ENCODE peak calls at places on chromosome 13, in seven cellular contexts. A is adrenal gland, Q is GM12878, V is ovary, Z is Peyer's patch, T is IMR-90, X is gastrocnemius medialis. C is an unnamed sample.

GRCh38 chr13:99636728-99637353 is 135.6 kb downstream of the TM9SF2 start:
- DNase-seq in A (no peak), Q (no peak), V (no peak), Z (no peak), T (no peak), X (no peak), C (no peak)

GRCh38 chr13:29702912-29703351 is 107.4 kb upstream of the SLC7A1 start:
- DNase-seq in A (peak; percentile 27), Q (no peak), V (no peak), Z (no peak), T (peak; percentile 69), X (peak; percentile 24), C (no peak)

GRCh38 chr13:45242070-45242469 is 41.2 kb upstream of the KCTD4 start:
- DNase-seq in A (no peak), Q (no peak), V (no peak), Z (no peak), T (peak; percentile 53), X (peak; percentile 23), C (no peak)

GRCh38 chr13:43783820-43784219 is 3.0 kb downstream of the ENOX1 start:
- DNase-seq in A (no peak), Q (no peak), V (no peak), Z (no peak), T (peak; percentile 8), X (no peak), C (no peak)

GRCh38 chr13:33204130-33204927 is 81.2 kb downstream of the STARD13 start:
- DNase-seq in A (peak; percentile 62), Q (peak; percentile 78), V (peak; percentile 65), Z (peak; percentile 56), T (peak; percentile 90), X (peak; percentile 45), C (no peak)

GRCh38 chr13:94683426-94683825 is 28.9 kb downstream of the SOX21 start:
- DNase-seq in A (no peak), Q (no peak), V (no peak), Z (no peak), T (no peak), X (no peak), C (no peak)

GRCh38 chr13:52779028-52779612 is 39.5 kb upstream of the CNMD start:
- DNase-seq in A (no peak), Q (no peak), V (no peak), Z (no peak), T (no peak), X (no peak), C (no peak)

GRCh38 chr13:111011899-111012298 is 97.0 kb upstream of the ANKRD10 start:
- DNase-seq in A (no peak), Q (no peak), V (no peak), Z (no peak), T (no peak), X (no peak), C (no peak)

GRCh38 chr13:96000069-96000468 is 53.1 kb downstream of the UGGT2 start:
- DNase-seq in A (no peak), Q (no peak), V (no peak), Z (no peak), T (no peak), X (no peak), C (no peak)
- H3K4me3 ChIP-seq in A (no peak overlapping the region), Q (no peak overlapping the region), V (no peak overlapping the region), Z (no peak overlapping the region), T (no peak overlapping the region), X (no peak overlapping the region), C (no peak overlapping the region)

GRCh38 chr13:102830646-102831045 is 15.2 kb upstream of the ERCC5 start:
- DNase-seq in A (peak; percentile 55), Q (no peak), V (no peak), Z (peak; percentile 58), T (no peak), X (no peak), C (no peak)
- TF ChIP-seq POLR2A in A (no peak), Q (no peak), V (no peak), Z (no peak), T (no peak), X (no peak), C (no peak)

DNA sequence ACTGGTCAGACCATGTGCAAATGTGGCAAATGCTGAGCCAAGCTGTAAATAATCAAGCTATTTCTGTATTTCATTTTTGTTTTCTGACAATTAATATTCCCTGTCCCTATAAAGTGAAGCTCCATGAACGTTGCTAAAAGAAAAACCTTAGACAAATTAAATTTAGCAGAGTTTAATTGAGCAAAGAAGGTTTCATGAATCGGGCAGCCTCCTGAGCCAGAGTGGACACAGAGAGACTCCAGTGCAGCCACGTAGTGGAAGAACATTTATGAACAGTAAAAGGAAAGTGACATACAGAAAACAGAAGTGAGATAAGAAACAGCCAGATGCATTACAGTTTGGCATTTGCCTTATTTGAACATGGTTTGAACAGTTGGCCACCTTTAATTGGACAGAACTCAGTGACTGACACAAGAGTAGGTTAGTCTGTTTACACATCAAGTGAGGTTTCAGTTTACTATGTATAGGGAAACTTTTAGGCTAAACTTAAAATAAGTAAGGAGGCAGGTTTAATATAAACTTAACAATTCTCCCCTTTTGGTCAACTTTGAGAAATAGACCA is 69.7 kb downstream of the UFM1 start:
- DNase-seq in A (no peak), Q (peak; percentile 23), V (no peak), Z (no peak), T (no peak), X (no peak), C (no peak)
- H3K4me3 ChIP-seq in A (no peak overlapping the region), Q (no peak overlapping the region), V (no peak overlapping the region), Z (no peak overlapping the region), T (no peak overlapping the region), X (no peak overlapping the region), C (no peak overlapping the region)

GRCh38 chr13:48973845-48974431 is 1.8 kb upstream of the FNDC3A start:
- DNase-seq in A (no peak), Q (no peak), V (no peak), Z (no peak), T (no peak), X (no peak), C (no peak)

GRCh38 chr13:48977973-48978372 is 2.3 kb downstream of the FNDC3A start:
- DNase-seq in A (no peak), Q (no peak), V (no peak), Z (no peak), T (peak; percentile 57), X (no peak), C (no peak)

GRCh38 chr13:48975926-48976676 is 389 bp downstream of the FNDC3A start:
- DNase-seq in A (peak; percentile 84), Q (no peak), V (peak; percentile 84), Z (peak; percentile 93), T (peak; percentile 75), X (peak; percentile 70), C (peak; percentile 33)

GRCh38 chr13:48976677-48977625 is 1.2 kb downstream of the FNDC3A start:
- DNase-seq in A (no peak), Q (no peak), V (no peak), Z (no peak), T (no peak), X (peak; percentile 54), C (peak; percentile 33)

DNA sequence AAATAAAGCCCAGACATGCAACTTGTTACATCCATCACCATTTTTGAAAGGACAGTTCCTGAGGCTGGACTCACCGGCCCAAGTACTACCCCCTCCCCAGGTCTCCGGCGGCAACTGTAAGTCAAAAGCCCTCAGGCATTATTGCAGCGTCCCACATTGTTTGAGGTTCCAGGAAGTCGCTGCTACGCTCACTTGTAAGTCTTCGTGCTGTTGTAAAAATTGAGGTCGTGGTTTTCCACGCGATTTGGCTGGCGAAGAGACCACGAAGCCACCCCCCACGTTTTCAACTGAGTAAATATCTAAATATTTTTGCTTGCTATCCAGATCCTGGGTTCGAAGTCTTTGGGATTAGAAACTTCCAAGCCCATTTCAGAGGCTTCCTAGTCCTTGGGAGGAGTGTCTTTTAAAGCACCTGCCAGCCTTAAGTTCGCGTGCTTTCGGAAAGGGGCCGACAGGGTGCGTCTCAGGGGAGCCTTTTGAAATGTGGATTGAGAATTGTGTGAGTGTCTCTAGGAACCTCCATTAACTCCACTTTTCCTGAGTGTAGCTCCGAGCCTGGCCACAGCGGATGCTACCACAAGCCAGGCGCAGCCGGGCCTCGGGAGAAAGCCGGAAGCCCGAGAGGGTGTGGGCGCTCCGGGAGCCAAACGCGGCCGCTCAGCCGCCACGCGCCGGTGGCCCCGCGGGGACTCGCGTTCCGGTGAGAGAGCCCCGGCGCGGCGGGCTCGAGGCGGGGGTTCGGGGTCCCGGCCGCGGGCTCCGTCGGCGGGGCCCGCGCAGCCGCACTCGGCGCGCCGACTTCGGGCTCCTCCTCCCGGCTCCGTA is at the start of gene FNDC3A:
- DNase-seq in A (peak; percentile 46), Q (no peak), V (peak; percentile 60), Z (peak; percentile 76), T (peak; percentile 64), X (peak; percentile 44), C (no peak)
- TF ChIP-seq POLR2A in A (peak; percentile 60), Q (no peak), V (no peak), Z (no peak), T (no peak), X (no peak), C (no peak)

GRCh38 chr13:40063278-40063698 is 407.8 kb downstream of the COG6 start:
- DNase-seq in A (no peak), Q (no peak), V (no peak), Z (no peak), T (no peak), X (no peak), C (no peak)
- H3K4me3 ChIP-seq in A (no peak overlapping the region), Q (no peak overlapping the region), V (no peak overlapping the region), Z (no peak overlapping the region), T (no peak overlapping the region), X (no peak overlapping the region), C (no peak overlapping the region)

DNA sequence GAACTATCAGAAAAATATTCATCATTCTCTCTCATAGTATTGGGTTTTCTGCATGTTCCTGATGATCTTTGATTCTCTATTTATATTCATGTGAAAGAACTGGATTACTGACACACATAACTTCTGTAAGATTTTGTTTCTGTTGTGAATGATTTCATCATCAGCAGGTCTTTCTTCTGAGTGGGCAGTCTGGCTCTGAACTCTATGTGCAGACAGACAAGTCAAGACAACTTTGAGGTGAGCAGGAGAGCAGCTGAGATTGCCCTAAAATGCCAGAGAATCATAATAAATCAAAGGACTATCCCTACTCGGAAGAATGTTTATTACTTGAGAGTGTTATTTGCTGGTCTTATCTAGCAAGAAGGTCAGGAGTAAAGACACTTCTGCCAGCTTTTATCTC is 652.1 kb upstream of the GPC6 start:
- DNase-seq in A (no peak), Q (no peak), V (no peak), Z (no peak), T (no peak), X (no peak), C (no peak)
- TF ChIP-seq POLR2A in A (no peak), Q (no peak), V (no peak), Z (no peak), T (no peak), X (no peak), C (no peak)

GRCh38 chr13:23450340-23451046 is 17.0 kb upstream of the SACS start:
- DNase-seq in A (no peak), Q (no peak), V (no peak), Z (no peak), T (no peak), X (peak; percentile 85), C (no peak)

GRCh38 chr13:23453132-23453531 is 19.6 kb upstream of the SACS start:
- DNase-seq in A (no peak), Q (no peak), V (no peak), Z (no peak), T (no peak), X (no peak), C (no peak)

GRCh38 chr13:23445794-23446193 is 12.3 kb upstream of the SACS start:
- DNase-seq in A (no peak), Q (no peak), V (no peak), Z (no peak), T (no peak), X (no peak), C (no peak)

GRCh38 chr13:23447927-23448326 is 14.4 kb upstream of the SACS start:
- DNase-seq in A (no peak), Q (no peak), V (no peak), Z (no peak), T (peak; percentile 96), X (no peak), C (no peak)

GRCh38 chr13:23449386-23450162 is 16.1 kb upstream of the SACS start:
- DNase-seq in A (no peak), Q (no peak), V (no peak), Z (no peak), T (no peak), X (no peak), C (no peak)
- H3K4me3 ChIP-seq in A (no peak overlapping the region), Q (no peak overlapping the region), V (no peak overlapping the region), Z (no peak overlapping the region), T (no peak overlapping the region), X (no peak overlapping the region), C (no peak overlapping the region)